ENCODE peak calls at places on chromosomes 11 and 22, in seven cellular contexts. M, V, Z, I, X, C and G are unnamed samples.

GRCh38 chr22:26273011-26273675 is 103.9 kb downstream of the SEZ6L start:
- DNase-seq in Z (no peak), M (no peak), X (no peak), C (no peak), I (no peak), V (no peak), G (no peak)

GRCh38 chr11:95459268-95460040 is 228.5 kb upstream of the SESN3 start:
- DNase-seq in I (no peak), C (peak), X (peak), Z (no peak), V (no peak), M (no peak), G (no peak)

GRCh38 chr11:105968021-105968697 is 53.9 kb downstream of the MSANTD4 start:
- DNase-seq in V (no peak), M (no peak), Z (no peak), I (no peak), X (peak), C (no peak), G (peak)

GRCh38 chr11:100869328-100869727 is 182.2 kb downstream of the ARHGAP42 start:
- DNase-seq in Z (no peak), I (no peak), M (no peak), X (no peak), V (no peak), C (no peak), G (no peak)

GRCh38 chr11:37642321-37642720 is 1044.3 kb upstream of the RAG2 start:
- DNase-seq in X (no peak), M (no peak), C (no peak), V (no peak), Z (no peak), I (no peak), G (no peak)

GRCh38 chr11:29612423-29612822 is 404.4 kb downstream of the KCNA4 start:
- DNase-seq in M (no peak), Z (no peak), V (no peak), X (no peak), C (no peak), I (no peak), G (no peak)

GRCh38 chr11:112989198-112989597 is 28.0 kb downstream of the NCAM1 start:
- DNase-seq in V (no peak), M (no peak), C (no peak), I (no peak), X (no peak), Z (no peak), G (no peak)

GRCh38 chr11:132874638-132875037 is 657.7 kb downstream of the OPCML start:
- DNase-seq in Z (no peak), I (no peak), M (peak), V (no peak), X (peak), C (no peak), G (peak)

GRCh38 chr22:45320326-45320976 is 10.7 kb downstream of the FAM118A start:
- DNase-seq in C (no peak), M (no peak), I (no peak), V (no peak), X (no peak), Z (no peak), G (no peak)

GRCh38 chr22:41302016-41302767 is 867 bp downstream of the ZC3H7B start:
- DNase-seq in M (no peak), C (no peak), X (no peak), Z (no peak), I (no peak), V (no peak), G (no peak)

GRCh38 chr11:23112390-23112789 is 252.1 kb upstream of the CCDC179 start:
- DNase-seq in C (no peak), I (no peak), X (no peak), V (no peak), Z (no peak), M (no peak), G (no peak)

GRCh38 chr11:279966-280761 is 2.0 kb downstream of the NLRP6 start:
- DNase-seq in V (no peak), C (no peak), Z (peak), X (no peak), I (peak), M (peak), G (peak)

GRCh38 chr11:2140411-2141400 is 1.5 kb upstream of the IGF2 start:
- DNase-seq in I (peak), M (no peak), X (no peak), Z (peak), V (no peak), C (no peak), G (no peak)

GRCh38 chr22:46087816-46088277 is 62.5 kb upstream of the PPARA start:
- DNase-seq in V (no peak), I (peak), Z (peak), C (peak), M (peak), X (no peak), G (peak)

GRCh38 chr11:113896156-113896879 is 8.3 kb upstream of the HTR3B start:
- DNase-seq in M (peak), X (no peak), V (no peak), Z (no peak), C (peak), I (no peak), G (peak)

GRCh38 chr22:25494774-25495173 is 69.7 kb upstream of the GRK3 start:
- DNase-seq in C (no peak), M (no peak), I (no peak), X (no peak), Z (no peak), V (no peak), G (no peak)

GRCh38 chr11:126024143-126024542 is 38.5 kb downstream of the CDON start:
- DNase-seq in M (no peak), V (no peak), C (no peak), X (no peak), I (no peak), Z (no peak), G (no peak)

GRCh38 chr22:37248251-37248650 is 4.2 kb upstream of the RAC2 start:
- DNase-seq in M (no peak), I (peak), Z (no peak), V (no peak), X (no peak), C (no peak), G (no peak)

GRCh38 chr11:61413496-61413895 is 16.3 kb downstream of the CPSF7 start:
- DNase-seq in Z (no peak), X (no peak), I (no peak), M (no peak), C (no peak), V (no peak), G (no peak)

GRCh38 chr11:94539420-94539819 is 4.3 kb upstream of the FUT4 start:
- DNase-seq in X (no peak), Z (no peak), C (no peak), I (no peak), M (no peak), V (peak), G (no peak)

GRCh38 chr11:86637976-86638375 is 34.4 kb downstream of the ME3 start:
- DNase-seq in V (peak), M (no peak), C (no peak), Z (no peak), I (no peak), X (no peak), G (peak)

GRCh38 chr22:44550666-44551491 is 52.8 kb upstream of the RTL6 start:
- DNase-seq in I (peak), M (peak), Z (peak), X (peak), C (peak), V (peak), G (peak)

GRCh38 chr22:46044718-46045458 is 67.9 kb upstream of the WNT7B start:
- DNase-seq in V (no peak), Z (peak), I (no peak), M (no peak), C (no peak), X (no peak), G (no peak)

GRCh38 chr22:20783844-20784723 is 10.2 kb downstream of the SERPIND1 start:
- DNase-seq in V (peak), M (peak), I (no peak), C (peak), X (no peak), Z (no peak), G (peak)

GRCh38 chr22:49663823-49664222 is 163.8 kb downstream of the BRD1 start:
- DNase-seq in C (no peak), X (no peak), M (no peak), Z (peak), V (no peak), I (no peak), G (no peak)

GRCh38 chr11:131423715-131424114 is 53.3 kb downstream of the NTM start:
- DNase-seq in M (peak), V (peak), X (no peak), Z (no peak), I (no peak), C (no peak), G (no peak)

GRCh38 chr11:64268687-64269379 is 15.6 kb downstream of the BAD start:
- DNase-seq in M (peak), X (no peak), I (peak), Z (peak), C (peak), V (peak), G (peak)

GRCh38 chr11:79342686-79343085 is 98.1 kb downstream of the TENM4 start:
- DNase-seq in V (no peak), X (no peak), Z (no peak), I (no peak), M (no peak), C (no peak), G (no peak)

GRCh38 chr11:105589346-105589745 is 20.5 kb upstream of the GRIA4 start:
- DNase-seq in X (no peak), Z (no peak), M (no peak), C (no peak), I (no peak), V (no peak), G (peak)

GRCh38 chr11:95884364-95884763 is 39.5 kb downstream of the MTMR2 start:
- DNase-seq in M (no peak), Z (no peak), X (peak), V (peak), C (peak), I (no peak), G (peak)

DNA sequence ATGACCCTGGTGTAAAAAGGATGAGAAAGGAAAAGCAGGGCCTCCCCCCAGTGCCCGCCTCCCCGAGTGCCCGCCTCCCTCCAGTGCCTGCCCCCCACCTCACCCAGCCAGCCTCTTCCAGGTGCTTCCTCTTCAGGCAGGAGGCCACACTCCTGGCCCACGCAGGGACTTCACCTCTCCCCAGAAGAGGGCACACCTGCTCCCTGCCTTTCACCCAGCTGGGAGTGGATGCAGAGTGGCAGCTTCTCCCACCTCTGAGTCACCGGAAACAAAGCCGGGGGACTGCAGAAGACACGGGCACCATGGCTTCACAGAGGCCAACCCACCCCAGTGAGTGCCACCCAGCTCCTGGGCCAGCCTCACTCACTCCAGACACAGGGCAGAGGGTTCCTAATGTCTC is 16.1 kb downstream of the CPT1A start:
- DNase-seq in X (no peak), M (peak), V (peak), Z (no peak), C (peak), I (peak), G (no peak)
- TF ChIP-seq CTCF in X (peak), M (peak), V (peak), Z (peak), C (peak), I (peak), G (no peak)

GRCh38 chr22:48146426-48146825 is 1384.0 kb downstream of the TBC1D22A start:
- DNase-seq in X (no peak), C (no peak), V (no peak), M (no peak), Z (no peak), I (no peak), G (no peak)
- H3K4me3 ChIP-seq in X (no peak), C (no peak), V (no peak), M (no peak), Z (no peak), I (no peak), G (no peak)

DNA sequence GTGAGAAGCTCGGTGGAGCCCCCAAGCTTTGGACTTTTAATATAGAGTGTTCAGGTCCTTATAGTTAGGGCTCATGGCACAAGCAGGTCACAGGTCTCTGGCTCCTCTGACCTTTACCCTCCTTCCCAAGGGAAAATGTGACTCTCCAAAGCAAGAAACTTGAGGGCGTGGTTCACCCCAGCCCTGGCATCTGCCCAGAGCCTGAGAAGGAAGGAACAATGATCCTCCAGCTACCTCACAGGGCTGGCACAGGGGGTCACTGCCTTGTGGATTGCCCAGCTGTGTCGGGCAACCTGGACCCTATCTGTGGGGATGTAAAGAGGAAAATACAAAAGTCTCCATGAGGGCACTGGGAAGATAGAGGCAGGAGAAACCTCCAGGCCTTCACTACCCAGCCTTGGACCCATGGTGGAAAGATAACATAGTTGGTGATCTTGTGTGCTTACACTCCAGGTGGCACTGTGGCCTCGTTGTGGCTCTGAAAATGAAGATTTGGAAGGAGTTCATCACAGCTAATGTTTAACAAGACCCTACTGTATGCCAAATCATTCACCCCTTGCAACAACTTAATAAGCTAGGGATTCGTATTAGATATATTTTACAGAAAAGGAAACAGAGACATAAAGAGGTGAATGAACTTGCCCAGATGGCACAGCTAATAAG is 3.8 kb upstream of the ZNF195 start:
- DNase-seq in I (no peak), X (no peak), M (no peak), V (no peak), Z (no peak), C (no peak), G (no peak)
- TF ChIP-seq CTCF in I (no peak), X (no peak), M (no peak), V (no peak), Z (no peak), C (no peak), G (no peak)

DNA sequence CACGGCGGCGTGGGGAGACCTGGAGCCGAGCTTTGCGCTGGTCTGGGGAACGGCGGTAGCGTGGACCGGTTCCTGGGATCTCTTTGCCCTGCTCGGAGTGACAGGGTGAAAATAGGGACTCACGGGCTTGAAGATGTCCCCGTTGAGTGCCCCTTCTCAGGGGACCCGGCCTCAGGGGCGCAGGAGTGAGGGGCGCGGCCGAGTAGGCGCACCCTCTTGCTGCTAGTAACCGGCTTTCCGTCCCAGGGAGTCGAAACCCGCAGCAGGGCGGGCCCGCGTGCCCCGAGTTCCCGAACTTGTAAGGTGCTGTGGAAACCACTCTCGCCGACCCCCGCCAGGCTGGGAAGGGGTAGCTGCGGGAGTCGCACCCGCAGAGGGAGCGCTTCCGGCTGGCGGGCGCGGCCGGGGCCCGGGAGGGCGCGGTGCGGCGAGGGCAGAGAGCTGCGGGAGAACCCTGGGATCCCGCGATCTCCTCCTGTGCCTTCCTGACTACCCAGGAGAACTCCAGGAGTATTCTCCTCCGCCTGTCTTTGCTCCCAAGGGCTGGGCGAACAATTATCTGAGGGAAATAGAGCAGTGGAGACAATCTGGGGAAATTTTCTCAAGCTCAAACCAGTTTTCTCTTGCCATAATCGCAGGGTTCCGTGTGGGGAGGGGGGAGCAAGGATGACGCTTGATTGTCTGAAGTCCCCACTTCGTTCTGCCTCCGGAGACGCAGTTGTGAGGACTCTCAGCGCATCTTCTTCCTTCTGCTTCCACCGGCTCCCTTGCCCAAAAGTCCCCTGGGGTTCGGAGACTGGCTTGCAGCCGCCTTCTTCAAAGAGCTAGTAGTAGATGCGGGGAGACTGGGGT is 673 bp downstream of the NELL1 start:
- DNase-seq in M (no peak), I (no peak), X (no peak), C (no peak), Z (no peak), V (no peak), G (no peak)
- H3K4me3 ChIP-seq in M (peak), I (no peak), X (no peak), C (no peak), Z (no peak), V (no peak), G (no peak)

GRCh38 chr11:118608268-118609214 is 1.1 kb downstream of the PHLDB1 start:
- DNase-seq in I (peak), X (no peak), V (no peak), Z (peak), M (peak), C (peak), G (peak)

GRCh38 chr11:118609380-118610219 is 2.2 kb downstream of the PHLDB1 start:
- DNase-seq in V (no peak), M (no peak), C (peak), Z (no peak), I (peak), X (no peak), G (peak)

GRCh38 chr11:118610220-118610772 is 2.9 kb downstream of the PHLDB1 start:
- DNase-seq in M (no peak), C (peak), I (peak), V (no peak), X (no peak), Z (no peak), G (no peak)

GRCh38 chr11:118612378-118612777 is 5.0 kb downstream of the PHLDB1 start:
- DNase-seq in M (no peak), X (no peak), V (no peak), I (peak), C (peak), Z (no peak), G (no peak)

DNA sequence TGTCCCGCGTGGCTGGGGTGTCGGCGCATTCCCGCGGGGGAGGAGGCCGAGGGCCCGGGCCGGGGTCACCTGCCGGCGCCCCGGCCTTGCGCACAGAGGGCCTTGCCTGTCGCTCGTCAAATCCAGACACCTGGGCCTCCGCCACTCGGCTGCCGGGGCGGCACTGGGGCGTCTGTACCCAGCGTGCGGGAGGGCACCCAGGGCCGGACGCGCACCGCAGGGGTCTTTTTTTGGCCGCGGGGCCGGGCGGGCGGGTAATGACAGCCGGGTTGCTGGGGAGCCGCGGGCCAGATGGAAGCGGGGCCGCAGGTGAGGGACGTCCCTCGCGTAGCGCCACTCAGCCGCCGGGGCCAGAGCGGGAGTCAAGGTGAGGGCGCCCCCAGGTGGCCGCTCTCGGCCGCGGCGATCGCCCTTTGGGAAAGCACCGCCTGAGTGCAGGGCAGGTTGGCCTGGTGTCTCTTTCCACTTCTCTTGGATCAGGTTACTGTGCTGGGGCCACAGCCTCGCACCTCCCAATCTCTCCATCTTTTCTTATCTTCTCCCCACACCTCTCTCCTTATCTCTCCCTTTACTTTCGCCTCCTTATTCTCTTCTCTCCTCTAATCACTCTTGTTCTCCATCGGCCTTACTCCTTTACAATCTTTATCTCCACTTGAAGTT is 3.5 kb downstream of the PHLDB1 start:
- DNase-seq in V (no peak), X (no peak), I (peak), C (peak), M (peak), Z (peak), G (peak)
- TF ChIP-seq CTCF in V (peak), X (peak), I (peak), C (peak), M (peak), Z (peak), G (peak)